ENCODE peak calls at places on chromosomes 11 and 22, in five cellular contexts. Y is breast epithelium, G is transverse colon, M is prostate gland, I is stomach. K is an unnamed sample.

GRCh38 chr22:47411006-47411405 is 648.6 kb downstream of the TBC1D22A start:
- DNase-seq in Y (no peak), I (no peak), G (no peak), M (no peak), K (no peak)

GRCh38 chr11:16999116-16999515 is 15.1 kb downstream of the PLEKHA7 start:
- DNase-seq in G (no peak), I (no peak), M (no peak), Y (no peak), K (no peak)

GRCh38 chr11:101881586-101881985 is 33.2 kb upstream of the CEP126 start:
- DNase-seq in M (no peak), I (no peak), G (no peak), Y (no peak), K (no peak)

GRCh38 chr11:128898580-128899344 is 7.6 kb downstream of the KCNJ5 start:
- DNase-seq in I (no peak), G (no peak), Y (no peak), M (no peak), K (no peak)

GRCh38 chr22:40055143-40055926 is 60.6 kb downstream of the FAM83F start:
- DNase-seq in M (no peak), G (no peak), Y (no peak), I (no peak), K (peak; percentile 29)

GRCh38 chr11:48207881-48208280 is 8.7 kb upstream of the OR4B1 start:
- DNase-seq in M (no peak), G (no peak), I (no peak), Y (no peak), K (no peak)

GRCh38 chr11:26951849-26952515 is 41.9 kb upstream of the FIBIN start:
- DNase-seq in I (no peak), M (no peak), G (no peak), Y (no peak), K (no peak)

GRCh38 chr11:128018692-128019091 is 568.7 kb downstream of the ETS1 start:
- DNase-seq in M (no peak), I (no peak), Y (no peak), G (no peak), K (no peak)

GRCh38 chr11:92455221-92455790 is 230.7 kb downstream of the FAT3 start:
- DNase-seq in Y (no peak), M (no peak), I (no peak), G (no peak), K (no peak)

GRCh38 chr11:128518493-128519207 is 68.7 kb downstream of the ETS1 start:
- DNase-seq in Y (no peak), M (no peak), G (no peak), I (no peak), K (no peak)

GRCh38 chr11:110317516-110317932 is 21.1 kb upstream of the RDX start:
- DNase-seq in G (no peak), I (no peak), M (no peak), Y (no peak), K (no peak)

GRCh38 chr11:97620012-97620411 is 1230.2 kb downstream of the JRKL start:
- DNase-seq in Y (no peak), G (no peak), I (no peak), M (no peak), K (no peak)

GRCh38 chr11:120977470-120977869 is 46.4 kb upstream of the TBCEL start:
- DNase-seq in I (no peak), Y (no peak), M (no peak), G (no peak), K (no peak)

GRCh38 chr11:26599421-26599820 is 27.4 kb upstream of the MUC15 start:
- DNase-seq in Y (no peak), M (no peak), I (no peak), G (no peak), K (no peak)

GRCh38 chr11:80841716-80842115 is 1400.9 kb upstream of the TENM4 start:
- DNase-seq in I (no peak), M (no peak), Y (no peak), G (no peak), K (no peak)

GRCh38 chr11:58829736-58830135 is 14.8 kb downstream of the GLYATL2 start:
- DNase-seq in I (no peak), Y (no peak), M (no peak), G (no peak), K (no peak)

GRCh38 chr11:59291228-59291627 is 67.5 kb upstream of the OR5AN1 start:
- DNase-seq in G (no peak), Y (no peak), M (no peak), I (peak; percentile 40), K (no peak)

GRCh38 chr11:102316505-102316904 is 779 bp upstream of the BIRC3 start:
- DNase-seq in Y (no peak), G (no peak), M (no peak), I (no peak), K (no peak)

GRCh38 chr22:41696714-41697113 is 2.6 kb upstream of the MEI1 start:
- DNase-seq in M (no peak), I (no peak), Y (no peak), G (peak; percentile 23), K (no peak)

GRCh38 chr11:28442113-28442512 is 333.9 kb downstream of the METTL15 start:
- DNase-seq in M (no peak), G (no peak), Y (no peak), I (no peak), K (no peak)

GRCh38 chr11:77044356-77044755 is 10.2 kb downstream of the B3GNT6 start:
- DNase-seq in Y (no peak), G (no peak), M (no peak), I (no peak), K (no peak)

GRCh38 chr11:57566035-57566504 is 1.4 kb downstream of the UBE2L6 start:
- DNase-seq in I (peak; percentile 59), G (peak; percentile 57), M (peak; percentile 67), Y (no peak), K (peak; percentile 37)

GRCh38 chr11:32052218-32052617 is 38.7 kb upstream of the RCN1 start:
- DNase-seq in Y (peak; percentile 53), I (peak; percentile 62), G (peak; percentile 46), M (peak; percentile 48), K (peak; percentile 15)

GRCh38 chr22:20946080-20946986 is 20.7 kb upstream of the AIFM3 start:
- DNase-seq in M (no peak), G (no peak), I (no peak), Y (no peak), K (no peak)

GRCh38 chr11:57482782-57483569 is 22.6 kb downstream of the RTN4RL2 start:
- DNase-seq in G (peak; percentile 35), M (no peak), Y (no peak), I (peak; percentile 44), K (peak; percentile 75)

GRCh38 chr22:25054943-25055511 is 102.5 kb downstream of the KIAA1671 start:
- DNase-seq in M (no peak), I (no peak), G (no peak), Y (no peak), K (no peak)

GRCh38 chr11:116641561-116642045 is 131.2 kb downstream of the BUD13 start:
- DNase-seq in M (peak; percentile 9), G (peak; percentile 41), Y (no peak), I (peak; percentile 52), K (peak; percentile 58)

GRCh38 chr22:43113516-43114251 is 3.1 kb downstream of the BIK start:
- DNase-seq in M (peak; percentile 84), Y (peak; percentile 77), I (peak; percentile 88), G (peak; percentile 39), K (no peak)

GRCh38 chr22:30235687-30236170 is 10.8 kb downstream of the LIF start:
- DNase-seq in M (no peak), G (no peak), Y (no peak), I (no peak), K (no peak)

GRCh38 chr22:41070665-41071331 is 21.6 kb upstream of the EP300 start:
- DNase-seq in G (no peak), I (no peak), M (no peak), Y (no peak), K (no peak)

GRCh38 chr11:123405123-123405592 is 24.9 kb upstream of the GRAMD1B start:
- DNase-seq in G (no peak), M (no peak), I (no peak), Y (no peak), K (no peak)

GRCh38 chr11:75668508-75669297 is at the start of gene MAP6:
- DNase-seq in Y (no peak), M (no peak), G (peak; percentile 25), I (no peak), K (peak; percentile 48)

GRCh38 chr22:49838771-49839717 is 11.4 kb upstream of the BRD1 start:
- DNase-seq in G (peak; percentile 61), M (no peak), Y (no peak), I (no peak), K (peak; percentile 68)
- TF ChIP-seq POLR2A in G (no peak), M (no peak), Y (no peak), I (no peak), K (no peak)

DNA sequence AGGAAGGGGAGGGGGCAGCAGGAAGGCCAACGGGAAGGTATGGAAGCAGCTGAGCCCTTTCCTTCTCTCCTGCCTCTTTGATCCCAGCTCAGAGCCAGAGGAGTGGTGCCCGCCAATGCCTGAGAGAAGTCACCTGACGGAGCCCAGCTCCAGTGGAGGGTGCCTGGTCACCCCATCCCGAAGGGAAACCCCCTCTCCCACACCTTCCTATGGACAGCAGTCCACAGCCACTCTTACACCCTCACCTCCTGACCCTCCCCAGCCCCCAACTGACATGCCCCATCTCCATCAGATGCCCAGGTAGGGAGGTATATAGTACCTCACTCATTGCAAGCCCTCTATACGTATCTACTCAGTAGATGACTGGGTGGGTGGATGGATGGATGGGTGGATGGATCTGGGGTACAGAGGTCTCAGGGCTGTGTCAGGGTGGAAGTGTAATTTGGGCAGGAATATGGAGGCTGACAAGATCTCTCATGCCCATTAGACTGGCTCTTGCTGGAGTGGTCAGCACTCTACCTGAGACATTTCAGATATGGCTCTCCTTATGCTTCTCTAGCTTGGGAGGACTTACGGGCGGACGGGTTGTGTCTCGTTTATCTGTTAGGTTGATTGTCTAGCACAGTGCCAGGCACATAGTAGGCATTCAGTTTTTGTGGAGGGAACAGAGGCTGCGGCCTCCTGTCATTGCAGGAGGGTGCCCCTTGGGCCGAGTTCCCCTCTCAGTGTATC is 13.4 kb downstream of the ROBO3 start:
- DNase-seq in Y (no peak), G (no peak), I (no peak), M (no peak), K (no peak)
- TF ChIP-seq POLR2AphosphoS5 in Y (no peak), G (no peak), I (no peak), M (no peak), K (no peak)

DNA sequence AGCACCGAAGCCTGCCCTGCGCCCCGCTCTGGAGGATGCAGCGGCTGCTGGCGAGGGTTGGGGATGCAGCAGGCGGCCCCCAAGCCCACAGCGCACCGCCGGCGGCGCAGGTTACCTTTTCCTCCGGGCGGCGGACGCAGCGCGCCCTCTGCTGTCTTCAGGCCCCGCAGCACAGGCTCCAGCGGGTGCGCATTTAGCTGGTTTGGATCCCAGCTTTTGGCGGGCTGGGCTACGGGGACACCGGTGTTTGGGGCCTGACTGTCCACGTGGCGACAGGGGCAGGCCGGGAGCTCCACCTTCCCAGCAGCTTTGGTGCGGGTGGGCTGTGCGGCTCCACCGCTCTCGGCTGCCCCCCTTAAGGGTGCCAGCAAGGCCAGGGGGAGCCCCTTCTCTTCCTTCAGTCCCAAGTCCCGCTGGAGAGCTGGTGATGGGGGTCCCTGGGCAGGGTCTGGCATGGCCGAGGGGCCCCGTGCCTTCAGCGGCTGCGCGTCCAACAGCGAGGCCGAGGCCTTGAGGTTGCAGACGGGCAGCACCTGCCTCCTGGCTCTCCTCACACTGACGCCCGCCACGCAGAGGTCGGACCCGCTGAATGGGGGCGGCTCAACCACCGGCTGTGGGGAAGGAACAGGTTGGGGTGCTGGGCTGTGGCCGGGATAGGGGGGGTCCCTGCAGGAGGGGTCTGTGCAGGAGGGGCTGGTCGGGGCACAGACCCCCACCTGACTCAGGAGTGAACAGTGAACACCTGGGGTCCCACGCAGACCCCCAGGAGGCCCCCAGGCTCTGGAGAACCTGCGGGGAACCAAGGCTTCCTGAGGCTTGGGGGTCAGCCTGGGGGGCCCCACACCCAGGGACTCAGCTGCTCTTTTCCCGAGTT is 18.0 kb upstream of the IL17REL start:
- DNase-seq in Y (peak; percentile 74), I (peak; percentile 86), G (peak; percentile 77), M (peak; percentile 79), K (peak; percentile 98)
- TF ChIP-seq POLR2A in Y (no peak), I (no peak), G (no peak), M (no peak), K (no peak)

GRCh38 chr22:44151661-44152060 is 29.1 kb upstream of the PARVG start:
- DNase-seq in G (no peak), M (no peak), Y (no peak), I (no peak), K (no peak)
- TF ChIP-seq POLR2AphosphoS5 in G (no peak), M (no peak), Y (no peak), I (no peak), K (no peak)

K was measured in GM12891.